ENCODE peak calls at places on chromosomes 4 and X, in ten cellular contexts. E is colonic mucosa, X is cardiac muscle cell, T is choroid plexus epithelial cell, W is A549, O is GM12865, N is fibroblast of mammary gland, L is astrocyte, H is adipocyte, S is psoas muscle. R is an unnamed sample.

GRCh38 chrX:45718676-45719075 is 518.0 kb upstream of the DIPK2B start:
- DNase-seq in X (no peak), T (no peak), O (no peak), W (no peak), S (no peak), L (no peak), H (no peak), N (no peak), E (no peak), R (no peak)

GRCh38 chr4:84727491-84727890 is 144.6 kb downstream of the CDS1 start:
- DNase-seq in S (no peak), T (no peak), W (no peak), H (no peak), E (no peak), L (no peak), X (no peak), N (no peak), O (no peak), R (no peak)

GRCh38 chr4:110823251-110823650 is 200.4 kb upstream of the PITX2 start:
- DNase-seq in S (no peak), O (no peak), N (peak; percentile 89), H (no peak), T (no peak), X (no peak), E (no peak), L (no peak), W (no peak), R (no peak)

GRCh38 chrX:85570496-85570895 is 191.0 kb upstream of the POF1B start:
- DNase-seq in S (no peak), H (no peak), O (no peak), X (no peak), E (no peak), L (no peak), T (no peak), N (no peak), W (no peak), R (no peak)

GRCh38 chr4:86117781-86118302 is 242.0 kb downstream of the MAPK10 start:
- DNase-seq in X (no peak), N (peak; percentile 96), T (peak; percentile 72), E (no peak), W (no peak), S (no peak), O (no peak), H (peak; percentile 88), L (peak; percentile 100), R (peak; percentile 87)

GRCh38 chr4:10866691-10867090 is 182.1 kb upstream of the CLNK start:
- DNase-seq in W (no peak), H (no peak), O (no peak), T (no peak), N (no peak), E (no peak), X (peak; percentile 2), L (no peak), S (no peak), R (no peak)

GRCh38 chr4:132918083-132918482 is 231.0 kb upstream of the PCDH10 start:
- DNase-seq in N (no peak), H (no peak), S (no peak), W (no peak), T (no peak), L (no peak), X (no peak), O (no peak), E (no peak), R (no peak)

GRCh38 chr4:82588871-82589270 is 27.1 kb upstream of the TMEM150C start:
- DNase-seq in W (no peak), S (no peak), T (no peak), X (no peak), N (no peak), H (peak; percentile 18), O (no peak), L (no peak), E (no peak), R (no peak)

GRCh38 chrX:123878177-123878576 is 18.3 kb downstream of the XIAP start:
- DNase-seq in S (no peak), N (peak; percentile 23), T (peak; percentile 38), O (peak; percentile 61), W (no peak), X (no peak), E (no peak), H (no peak), L (no peak), R (no peak)

GRCh38 chr4:86596802-86597201 is 2.7 kb downstream of the PTPN13 start:
- DNase-seq in W (no peak), E (no peak), X (no peak), O (no peak), S (no peak), H (peak; percentile 77), N (peak; percentile 50), T (peak; percentile 39), L (no peak), R (peak; percentile 25)

GRCh38 chrX:107449490-107450175 is at the start of gene FRMPD3:
- DNase-seq in S (no peak), X (peak; percentile 72), L (no peak), N (no peak), W (no peak), H (peak; percentile 35), T (no peak), O (peak; percentile 7), E (no peak), R (no peak)

GRCh38 chrX:155148724-155149537 is 67.3 kb upstream of the VBP1 start:
- DNase-seq in L (no peak), X (peak; percentile 1), S (no peak), W (peak; percentile 5), E (peak; percentile 48), H (peak; percentile 31), T (peak; percentile 39), O (peak; percentile 30), N (peak; percentile 21), R (peak; percentile 24)

GRCh38 chr4:127141857-127142256 is 490.9 kb upstream of the INTU start:
- DNase-seq in E (no peak), L (peak; percentile 47), X (no peak), W (no peak), T (peak; percentile 95), S (no peak), H (peak; percentile 72), O (no peak), N (peak; percentile 95), R (peak; percentile 68)

GRCh38 chrX:71253253-71254091 is 468 bp downstream of the ZMYM3 start:
- DNase-seq in X (peak; percentile 60), L (peak; percentile 18), S (peak; percentile 44), O (peak; percentile 57), W (peak; percentile 47), H (peak; percentile 65), N (peak; percentile 24), T (peak; percentile 44), E (peak; percentile 44), R (peak; percentile 24)

GRCh38 chr4:2301221-2301642 is 39.3 kb upstream of the MXD4 start:
- DNase-seq in O (no peak), T (no peak), L (no peak), E (peak; percentile 14), W (no peak), H (no peak), X (no peak), N (no peak), S (no peak), R (no peak)

GRCh38 chr4:2302387-2303119 is 40.6 kb upstream of the MXD4 start:
- DNase-seq in H (no peak), E (peak; percentile 14), X (no peak), W (no peak), L (no peak), S (no peak), O (no peak), T (no peak), N (no peak), R (no peak)

GRCh38 chr4:2303121-2303685 is 41.3 kb upstream of the MXD4 start:
- DNase-seq in T (no peak), H (no peak), N (no peak), X (no peak), O (no peak), L (no peak), W (no peak), E (peak; percentile 16), S (no peak), R (no peak)

GRCh38 chr4:2300431-2300861 is 38.5 kb upstream of the MXD4 start:
- DNase-seq in T (no peak), L (no peak), N (no peak), S (no peak), W (no peak), O (no peak), E (no peak), X (no peak), H (no peak), R (no peak)

GRCh38 chr4:2301806-2302205 is 39.9 kb upstream of the MXD4 start:
- DNase-seq in E (peak; percentile 17), N (no peak), W (no peak), T (no peak), L (no peak), H (no peak), O (no peak), X (no peak), S (no peak), R (no peak)
- H3K4me3 ChIP-seq in E (no peak overlapping the region), N (no peak overlapping the region), W (no peak overlapping the region), T (no peak overlapping the region), L (no peak overlapping the region), H (no peak overlapping the region), O (no peak overlapping the region), X (no peak overlapping the region), S (no peak overlapping the region), R (no peak overlapping the region)

DNA sequence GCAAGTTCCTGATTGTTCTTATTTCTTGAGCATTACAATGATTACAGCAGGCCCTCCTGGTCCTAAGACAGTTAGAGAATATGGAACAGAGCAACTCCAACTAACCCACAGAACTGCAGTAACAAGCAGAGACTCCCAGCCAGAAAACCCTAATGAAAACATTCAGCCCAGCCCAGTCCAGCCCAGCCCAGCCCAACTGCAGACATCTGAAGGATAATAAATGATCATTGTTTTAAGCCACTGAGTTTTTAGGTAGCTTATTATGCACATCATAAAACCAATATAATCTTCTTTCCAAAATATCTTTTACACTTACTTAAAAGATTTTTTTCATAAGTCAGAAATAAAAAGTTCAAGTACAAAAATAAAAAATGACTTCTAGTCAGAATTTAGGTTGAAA is 51.3 kb downstream of the SPOCK3 start:
- DNase-seq in X (no peak), H (no peak), L (no peak), O (no peak), S (no peak), W (no peak), N (no peak), T (no peak), E (no peak), R (no peak)
- H3K4me3 ChIP-seq in X (no peak overlapping the region), H (no peak overlapping the region), L (no peak overlapping the region), O (no peak overlapping the region), S (no peak overlapping the region), W (no peak overlapping the region), N (no peak overlapping the region), T (no peak overlapping the region), E (no peak overlapping the region), R (no peak overlapping the region)

GRCh38 chrX:145729635-145730034 is 88.0 kb upstream of the SLITRK2 start:
- DNase-seq in N (peak; percentile 72), E (no peak), L (peak; percentile 18), S (no peak), W (no peak), X (no peak), O (no peak), T (peak; percentile 2), H (no peak), R (no peak)
- H3K4me3 ChIP-seq in N (no peak overlapping the region), E (no peak overlapping the region), L (no peak overlapping the region), S (no peak overlapping the region), W (no peak overlapping the region), X (no peak overlapping the region), O (no peak overlapping the region), T (no peak overlapping the region), H (no peak overlapping the region), R (no peak overlapping the region)

DNA sequence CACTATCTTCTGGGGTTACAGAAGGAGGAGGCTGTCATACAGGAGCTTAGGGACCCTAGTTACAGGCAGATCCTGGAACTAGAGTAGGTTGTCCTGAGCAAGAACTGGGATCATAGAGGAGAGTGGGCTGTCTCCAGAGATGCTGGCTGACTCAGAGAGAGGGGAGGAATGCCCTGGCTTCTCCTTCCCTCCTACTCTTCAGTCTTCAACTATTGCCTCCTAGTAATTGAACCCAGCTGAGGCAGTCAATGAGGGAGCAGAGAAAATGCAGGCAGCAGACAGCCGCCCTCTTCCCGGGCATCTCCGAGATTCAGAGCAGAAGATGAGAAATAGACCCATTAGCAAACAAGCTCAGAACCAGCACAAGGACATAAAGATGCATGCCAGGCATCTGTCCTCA is 118.3 kb upstream of the PDE5A start:
- DNase-seq in L (peak; percentile 26), E (no peak), T (no peak), N (peak; percentile 80), X (no peak), W (no peak), O (no peak), H (peak; percentile 73), S (no peak), R (no peak)
- H3K4me3 ChIP-seq in L (no peak overlapping the region), E (no peak overlapping the region), T (no peak overlapping the region), N (no peak overlapping the region), X (no peak overlapping the region), W (no peak overlapping the region), O (no peak overlapping the region), H (no peak overlapping the region), S (no peak overlapping the region), R (no peak overlapping the region)